ENCODE peak calls at places on chromosomes 5 and 9, in six cellular contexts. L is fibroblast of pulmonary artery, R is neural progenitor cell, U is B cell, X is AG09319, O is right lobe of liver. F is an unnamed sample.

GRCh38 chr5:65919773-65920172 is 6.6 kb upstream of the ERBIN start:
- DNase-seq in O (no peak), X (no peak), U (no peak), R (no peak), L (peak), F (no peak)

GRCh38 chr5:139147743-139148079 is 50.5 kb downstream of the SIL1 start:
- DNase-seq in U (no peak), L (peak), X (no peak), O (peak), R (no peak), F (no peak)

GRCh38 chr5:31113101-31113500 is 80.4 kb upstream of the CDH6 start:
- DNase-seq in L (peak), X (no peak), O (no peak), U (no peak), R (no peak), F (no peak)

GRCh38 chr5:39570418-39571027 is 145.7 kb upstream of the DAB2 start:
- DNase-seq in O (no peak), R (peak), X (peak), L (peak), U (no peak), F (no peak)

GRCh38 chr9:111720170-111720569 is 58.8 kb downstream of the GNG10 start:
- DNase-seq in U (no peak), X (no peak), R (no peak), L (peak), O (no peak), F (no peak)

GRCh38 chr5:131258733-131259132 is 5.1 kb upstream of the CDC42SE2 start:
- DNase-seq in R (no peak), X (no peak), O (no peak), L (no peak), U (no peak), F (no peak)

GRCh38 chr5:180787025-180787424 is 15.6 kb downstream of the MGAT1 start:
- DNase-seq in X (no peak), R (peak), U (no peak), O (no peak), L (no peak), F (peak)

GRCh38 chr5:14486486-14486885 is 95.1 kb upstream of the OTULINL start:
- DNase-seq in R (no peak), U (no peak), L (no peak), X (no peak), O (no peak), F (no peak)

GRCh38 chr5:104513194-104513602 is 950.6 kb upstream of the NUDT12 start:
- DNase-seq in L (peak), U (no peak), X (no peak), O (no peak), R (no peak), F (no peak)

DNA sequence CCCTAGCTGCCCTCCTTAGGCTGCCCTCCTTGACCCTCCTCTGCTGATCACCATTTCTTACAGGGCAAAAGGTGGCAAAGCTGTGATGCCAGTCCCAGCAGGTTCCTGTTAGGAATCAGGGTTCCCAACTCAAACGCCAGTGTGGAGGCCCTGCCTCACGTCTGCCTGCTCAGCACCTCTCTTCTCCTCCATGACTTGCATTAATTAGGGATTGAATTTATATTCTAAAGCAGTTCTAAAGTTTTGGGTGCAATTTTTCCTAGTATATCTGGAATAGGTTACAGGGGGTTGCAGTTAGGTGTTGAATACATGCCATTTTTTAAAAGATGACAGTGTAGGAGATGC is 13.2 kb upstream of the PLEKHG4B start:
- DNase-seq in L (no peak), R (no peak), O (no peak), X (no peak), U (no peak), F (no peak)
- TF ChIP-seq CTCF in L (no peak), R (no peak), O (no peak), X (no peak), U (no peak), F (no peak)

GRCh38 chr5:164672190-164672589 is 1166.8 kb downstream of the MAT2B start:
- DNase-seq in O (no peak), X (no peak), L (no peak), R (no peak), U (no peak), F (no peak)

GRCh38 chr5:164672931-164673694 is 1167.7 kb downstream of the MAT2B start:
- DNase-seq in L (peak), U (no peak), O (no peak), R (no peak), X (no peak), F (no peak)
- TF ChIP-seq CTCF in L (peak), U (no peak), O (no peak), R (peak), X (no peak), F (peak)

GRCh38 chr5:73312146-73312871 is 136.3 kb downstream of the FOXD1 start:
- DNase-seq in O (no peak), X (no peak), U (no peak), R (peak), L (peak), F (no peak)
- TF ChIP-seq CTCF in O (no peak), X (peak), U (no peak), R (no peak), L (peak), F (peak)

GRCh38 chr5:58046371-58046770 is 413.5 kb downstream of the PLK2 start:
- DNase-seq in R (no peak), U (no peak), L (no peak), X (no peak), O (no peak), F (no peak)
- TF ChIP-seq CTCF in R (no peak), U (no peak), L (no peak), X (no peak), O (no peak), F (no peak)

DNA sequence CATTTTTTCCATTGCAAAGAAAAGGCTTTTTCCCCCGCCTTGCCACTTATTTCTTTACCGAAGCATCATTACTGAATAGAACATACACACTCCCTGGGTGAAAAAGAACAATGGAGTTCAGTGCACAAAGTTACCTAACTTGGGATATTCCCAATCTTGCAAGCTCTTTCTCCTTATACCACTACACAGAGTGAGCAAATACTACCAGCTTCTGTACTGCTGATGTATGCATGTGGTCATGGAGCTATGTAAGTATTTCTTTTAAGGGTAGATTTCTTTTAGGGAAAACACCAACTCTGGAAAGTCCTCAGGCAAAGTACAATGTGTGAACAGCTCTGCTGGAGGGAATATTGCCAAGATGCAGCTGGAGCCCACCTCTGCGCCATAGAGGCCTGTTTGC is 81.1 kb downstream of the AOPEP start:
- DNase-seq in R (no peak), L (peak), O (no peak), U (no peak), X (no peak), F (no peak)
- TF ChIP-seq CTCF in R (no peak), L (no peak), O (no peak), U (no peak), X (no peak), F (no peak)

GRCh38 chr5:158758666-158759065 is 341.1 kb downstream of the EBF1 start:
- DNase-seq in L (no peak), O (no peak), R (no peak), U (no peak), X (no peak), F (no peak)

GRCh38 chr5:158755971-158756370 is 343.7 kb downstream of the EBF1 start:
- DNase-seq in R (no peak), X (no peak), L (no peak), U (no peak), O (no peak), F (no peak)

GRCh38 chr5:158759276-158759675 is 340.4 kb downstream of the EBF1 start:
- DNase-seq in R (no peak), U (no peak), O (no peak), X (no peak), L (no peak), F (no peak)

GRCh38 chr5:158755221-158755620 is 344.5 kb downstream of the EBF1 start:
- DNase-seq in R (no peak), O (no peak), L (no peak), X (no peak), U (no peak), F (no peak)

GRCh38 chr5:158756873-158757272 is 342.8 kb downstream of the EBF1 start:
- DNase-seq in R (peak), O (no peak), L (no peak), X (no peak), U (no peak), F (no peak)
- TF ChIP-seq CTCF in R (peak), O (no peak), L (no peak), X (peak), U (peak), F (no peak)

GRCh38 chr5:121630402-121630801 is 221.3 kb upstream of the FTMT start:
- DNase-seq in L (peak), O (no peak), U (no peak), X (no peak), R (peak), F (no peak)
- TF ChIP-seq CTCF in L (no peak), O (no peak), U (no peak), X (peak), R (peak), F (no peak)

GRCh38 chr5:43400082-43400481 is 12.1 kb downstream of the CCL28 start:
- DNase-seq in R (no peak), X (no peak), U (no peak), L (peak), O (no peak), F (no peak)
- TF ChIP-seq CTCF in R (no peak), X (peak), U (no peak), L (peak), O (peak), F (peak)

DNA sequence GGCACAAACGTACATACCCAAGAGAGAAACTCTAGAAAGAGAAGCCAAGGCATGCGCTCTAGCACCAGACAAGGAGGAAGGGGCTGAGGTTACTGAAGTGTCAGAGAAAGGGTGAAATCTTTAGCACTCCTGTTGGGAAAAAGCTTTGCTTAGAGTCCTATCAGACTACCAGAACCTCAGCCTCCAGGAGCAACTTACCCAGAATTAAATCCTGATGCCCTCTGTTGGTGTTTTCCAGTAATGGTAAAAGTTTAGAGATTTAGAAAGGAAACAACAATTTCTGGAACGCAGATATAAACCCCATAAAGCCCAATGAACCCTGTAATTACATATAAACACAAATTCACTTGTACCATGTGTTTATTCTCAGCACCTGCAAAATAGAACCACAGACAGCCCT is 33.2 kb upstream of the ASTN2 start:
- DNase-seq in L (no peak), R (peak), X (no peak), U (no peak), O (no peak), F (no peak)
- TF ChIP-seq CTCF in L (no peak), R (peak), X (no peak), U (no peak), O (no peak), F (peak)

F was measured in D721Med.